ENCODE peak calls at places on chromosome 3, in eight cellular contexts. One of them, this sample, is unnamed.

GRCh38 chr3:72960812-72961518 is 35.6 kb upstream of the PPP4R2 start:
- DNase-seq in fibroblast of mammary gland: peak; percentile 75
- DNase-seq in retinal pigment epithelial cell: peak; percentile 75
- DNase-seq in GM12878: no peak
- DNase-seq in adrenal gland: peak; percentile 86
- DNase-seq in astrocyte of the spinal cord: no peak
- DNase-seq in GM12865: peak; percentile 63
- DNase-seq in dorsolateral prefrontal cortex: no peak
- DNase-seq in this sample: no peak

GRCh38 chr3:104460477-104461406 is 906.0 kb upstream of the ALCAM start:
- DNase-seq in astrocyte of the spinal cord: peak; percentile 83
- DNase-seq in dorsolateral prefrontal cortex: no peak
- DNase-seq in retinal pigment epithelial cell: peak; percentile 34
- DNase-seq in fibroblast of mammary gland: peak; percentile 30
- DNase-seq in GM12865: peak; percentile 13
- DNase-seq in adrenal gland: no peak
- DNase-seq in GM12878: peak; percentile 8
- DNase-seq in this sample: no peak

GRCh38 chr3:196179380-196180308 is 31.6 kb downstream of the ZDHHC19 start:
- DNase-seq in retinal pigment epithelial cell: peak; percentile 56
- DNase-seq in adrenal gland: no peak
- DNase-seq in dorsolateral prefrontal cortex: peak; percentile 91
- DNase-seq in fibroblast of mammary gland: peak; percentile 70
- DNase-seq in GM12878: peak; percentile 98
- DNase-seq in GM12865: peak; percentile 97
- DNase-seq in astrocyte of the spinal cord: peak; percentile 61
- DNase-seq in this sample: peak; percentile 84

GRCh38 chr3:19947549-19948071 is 713 bp downstream of the RAB5A start:
- DNase-seq in dorsolateral prefrontal cortex: peak; percentile 25
- DNase-seq in GM12878: no peak
- DNase-seq in fibroblast of mammary gland: peak; percentile 65
- DNase-seq in astrocyte of the spinal cord: peak; percentile 48
- DNase-seq in retinal pigment epithelial cell: no peak
- DNase-seq in GM12865: peak; percentile 52
- DNase-seq in adrenal gland: peak; percentile 78
- DNase-seq in this sample: peak; percentile 34

GRCh38 chr3:81744366-81744765 is 17.1 kb downstream of the GBE1 start:
- DNase-seq in GM12865: no peak
- DNase-seq in dorsolateral prefrontal cortex: no peak
- DNase-seq in astrocyte of the spinal cord: peak; percentile 90
- DNase-seq in adrenal gland: no peak
- DNase-seq in retinal pigment epithelial cell: peak; percentile 73
- DNase-seq in fibroblast of mammary gland: peak; percentile 97
- DNase-seq in GM12878: no peak
- DNase-seq in this sample: no peak

GRCh38 chr3:110248666-110249065 is 823.0 kb upstream of the NECTIN3 start:
- DNase-seq in astrocyte of the spinal cord: peak; percentile 26
- DNase-seq in fibroblast of mammary gland: peak; percentile 10
- DNase-seq in dorsolateral prefrontal cortex: no peak
- DNase-seq in GM12878: no peak
- DNase-seq in adrenal gland: no peak
- DNase-seq in GM12865: no peak
- DNase-seq in retinal pigment epithelial cell: no peak
- DNase-seq in this sample: no peak

GRCh38 chr3:13194285-13195209 is 121.3 kb upstream of the IQSEC1 start:
- DNase-seq in adrenal gland: no peak
- DNase-seq in GM12865: no peak
- DNase-seq in astrocyte of the spinal cord: no peak
- DNase-seq in dorsolateral prefrontal cortex: no peak
- DNase-seq in retinal pigment epithelial cell: no peak
- DNase-seq in GM12878: no peak
- DNase-seq in fibroblast of mammary gland: no peak
- DNase-seq in this sample: no peak

GRCh38 chr3:59939826-59940426 is 890.1 kb upstream of the CFAP20DC start:
- DNase-seq in GM12865: no peak
- DNase-seq in retinal pigment epithelial cell: no peak
- DNase-seq in GM12878: no peak
- DNase-seq in fibroblast of mammary gland: no peak
- DNase-seq in adrenal gland: no peak
- DNase-seq in astrocyte of the spinal cord: no peak
- DNase-seq in dorsolateral prefrontal cortex: no peak
- DNase-seq in this sample: no peak

GRCh38 chr3:83738202-83738601 is 1220.6 kb upstream of the CADM2 start:
- DNase-seq in astrocyte of the spinal cord: no peak
- DNase-seq in dorsolateral prefrontal cortex: no peak
- DNase-seq in GM12865: no peak
- DNase-seq in GM12878: no peak
- DNase-seq in retinal pigment epithelial cell: no peak
- DNase-seq in adrenal gland: no peak
- DNase-seq in fibroblast of mammary gland: no peak
- DNase-seq in this sample: no peak

DNA sequence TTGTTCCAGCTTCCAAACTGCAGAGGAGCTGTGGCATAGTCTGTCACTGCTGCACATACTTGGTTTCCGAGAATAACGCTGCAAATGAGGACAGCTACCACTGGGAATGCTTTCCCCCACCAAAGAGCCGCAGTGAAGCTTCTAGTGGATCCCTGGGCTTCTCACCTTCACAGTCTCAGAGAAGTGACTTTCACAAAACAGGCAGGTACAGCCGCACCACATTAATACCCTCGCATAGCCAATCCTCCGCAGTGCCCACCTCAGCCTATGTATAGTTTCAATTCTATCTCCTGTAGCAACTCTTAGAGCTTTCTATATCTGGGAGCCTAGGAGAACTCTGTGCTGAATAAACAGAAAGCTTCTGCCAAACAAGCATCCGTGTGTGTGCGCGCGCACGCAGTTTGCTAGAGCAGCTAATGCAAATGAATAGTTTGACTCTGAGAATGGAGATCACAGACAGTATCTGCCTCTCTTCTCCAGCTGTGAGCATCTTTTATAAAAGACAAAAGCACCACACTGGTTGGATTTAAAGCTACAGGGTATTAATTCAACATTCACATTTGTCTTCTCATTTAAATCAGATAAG is 81.9 kb upstream of the PLXND1 start:
- DNase-seq in dorsolateral prefrontal cortex: peak; percentile 84
- DNase-seq in GM12878: no peak
- DNase-seq in adrenal gland: peak; percentile 89
- DNase-seq in fibroblast of mammary gland: peak; percentile 49
- DNase-seq in retinal pigment epithelial cell: no peak
- DNase-seq in GM12865: no peak
- DNase-seq in astrocyte of the spinal cord: peak; percentile 70
- DNase-seq in this sample: no peak
- TF ChIP-seq CTCF in dorsolateral prefrontal cortex: no peak
- TF ChIP-seq CTCF in GM12878: no peak
- TF ChIP-seq CTCF in adrenal gland: no peak
- TF ChIP-seq CTCF in fibroblast of mammary gland: no peak
- TF ChIP-seq CTCF in retinal pigment epithelial cell: no peak
- TF ChIP-seq CTCF in GM12865: no peak
- TF ChIP-seq CTCF in astrocyte of the spinal cord: no peak
- TF ChIP-seq CTCF in this sample: no peak

GRCh38 chr3:84755860-84756259 is 202.9 kb upstream of the CADM2 start:
- DNase-seq in fibroblast of mammary gland: no peak
- DNase-seq in dorsolateral prefrontal cortex: no peak
- DNase-seq in adrenal gland: no peak
- DNase-seq in retinal pigment epithelial cell: no peak
- DNase-seq in GM12865: no peak
- DNase-seq in GM12878: no peak
- DNase-seq in astrocyte of the spinal cord: no peak
- DNase-seq in this sample: no peak
- TF ChIP-seq CTCF in fibroblast of mammary gland: no peak
- TF ChIP-seq CTCF in dorsolateral prefrontal cortex: no peak
- TF ChIP-seq CTCF in adrenal gland: no peak
- TF ChIP-seq CTCF in retinal pigment epithelial cell: no peak
- TF ChIP-seq CTCF in GM12865: no peak
- TF ChIP-seq CTCF in GM12878: no peak
- TF ChIP-seq CTCF in astrocyte of the spinal cord: no peak
- TF ChIP-seq CTCF in this sample: no peak

DNA sequence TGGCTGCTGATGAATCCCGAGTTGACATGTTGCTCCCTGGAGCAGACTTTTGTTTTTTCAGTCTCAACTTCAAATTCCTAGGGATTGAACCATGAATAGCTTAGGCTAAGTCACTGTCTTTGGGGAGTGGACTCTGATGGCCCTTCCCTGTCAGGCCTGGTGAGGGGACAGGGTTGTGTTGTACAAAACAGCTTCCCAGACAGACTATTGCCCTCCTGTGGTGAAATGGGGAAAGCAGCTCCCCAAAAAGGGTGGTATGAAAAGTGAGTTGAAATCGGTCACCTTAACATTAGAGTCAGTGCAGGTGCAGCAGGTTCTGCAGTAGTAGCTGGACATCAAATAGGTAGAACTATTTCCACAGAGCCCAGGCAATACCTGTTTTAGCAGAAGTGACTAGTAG is 775.6 kb downstream of the ROBO2 start:
- DNase-seq in GM12878: no peak
- DNase-seq in GM12865: no peak
- DNase-seq in retinal pigment epithelial cell: no peak
- DNase-seq in dorsolateral prefrontal cortex: no peak
- DNase-seq in astrocyte of the spinal cord: no peak
- DNase-seq in fibroblast of mammary gland: no peak
- DNase-seq in adrenal gland: no peak
- DNase-seq in this sample: no peak
- TF ChIP-seq CTCF in GM12878: no peak
- TF ChIP-seq CTCF in GM12865: no peak
- TF ChIP-seq CTCF in retinal pigment epithelial cell: peak; percentile 53
- TF ChIP-seq CTCF in dorsolateral prefrontal cortex: no peak
- TF ChIP-seq CTCF in astrocyte of the spinal cord: peak; percentile 21
- TF ChIP-seq CTCF in fibroblast of mammary gland: peak; percentile 4
- TF ChIP-seq CTCF in adrenal gland: no peak
- TF ChIP-seq CTCF in this sample: peak; percentile 10

GRCh38 chr3:141077631-141078030 is 26.5 kb downstream of the SPSB4 start:
- DNase-seq in fibroblast of mammary gland: no peak
- DNase-seq in GM12878: no peak
- DNase-seq in GM12865: no peak
- DNase-seq in dorsolateral prefrontal cortex: no peak
- DNase-seq in astrocyte of the spinal cord: no peak
- DNase-seq in adrenal gland: no peak
- DNase-seq in retinal pigment epithelial cell: no peak
- DNase-seq in this sample: no peak
- TF ChIP-seq CTCF in fibroblast of mammary gland: no peak
- TF ChIP-seq CTCF in GM12878: no peak
- TF ChIP-seq CTCF in GM12865: no peak
- TF ChIP-seq CTCF in dorsolateral prefrontal cortex: no peak
- TF ChIP-seq CTCF in astrocyte of the spinal cord: no peak
- TF ChIP-seq CTCF in adrenal gland: no peak
- TF ChIP-seq CTCF in retinal pigment epithelial cell: no peak
- TF ChIP-seq CTCF in this sample: no peak

DNA sequence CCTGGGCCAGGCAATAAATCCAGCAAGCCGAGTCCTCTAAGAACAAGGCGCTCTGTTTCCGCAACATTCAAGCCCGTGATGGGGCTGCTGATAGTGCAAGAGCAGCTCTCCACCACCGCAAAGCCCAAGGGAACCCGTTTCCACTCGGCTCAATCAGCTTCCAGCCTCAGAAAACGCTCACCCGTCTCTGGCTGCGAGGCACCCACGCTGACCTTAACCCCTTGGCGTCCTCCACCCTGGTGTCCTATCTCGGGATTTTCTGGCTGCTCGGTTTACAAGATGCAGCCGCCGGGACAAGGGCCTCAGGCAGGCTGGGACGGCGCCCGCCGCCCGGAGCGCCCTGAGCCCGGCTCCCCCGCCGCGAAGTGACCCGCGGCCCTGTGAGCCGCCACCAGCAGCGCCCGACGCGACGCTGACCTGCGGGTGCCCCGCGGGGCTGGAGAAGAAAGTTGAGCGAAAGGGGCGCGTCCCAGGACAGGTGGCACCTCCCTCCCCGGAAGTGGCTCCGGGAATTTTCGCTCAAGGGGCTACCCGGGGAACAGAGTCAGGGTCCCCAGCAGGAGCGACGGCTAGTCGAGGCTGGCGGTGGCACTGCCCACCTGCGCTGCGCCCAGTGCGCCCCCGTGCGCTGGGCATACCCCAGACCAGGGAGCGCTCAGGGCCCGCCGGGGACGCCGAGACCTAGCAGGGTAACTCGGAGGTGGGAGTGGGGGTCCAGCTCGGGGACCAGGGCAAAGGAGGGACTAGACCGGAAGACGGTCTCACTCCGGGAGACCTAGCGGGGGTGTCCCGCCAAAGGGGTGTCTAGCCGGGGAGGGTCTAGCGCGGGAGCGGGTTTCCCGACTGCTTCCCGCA is 18.1 kb downstream of the SPATA12 start:
- DNase-seq in GM12865: peak; percentile 41
- DNase-seq in adrenal gland: peak; percentile 84
- DNase-seq in astrocyte of the spinal cord: peak; percentile 41
- DNase-seq in GM12878: no peak
- DNase-seq in fibroblast of mammary gland: peak; percentile 82
- DNase-seq in retinal pigment epithelial cell: no peak
- DNase-seq in dorsolateral prefrontal cortex: no peak
- DNase-seq in this sample: peak; percentile 44
- TF ChIP-seq CTCF in GM12865: no peak
- TF ChIP-seq CTCF in adrenal gland: no peak
- TF ChIP-seq CTCF in astrocyte of the spinal cord: peak; percentile 17
- TF ChIP-seq CTCF in GM12878: peak; percentile 28
- TF ChIP-seq CTCF in fibroblast of mammary gland: no peak
- TF ChIP-seq CTCF in retinal pigment epithelial cell: peak; percentile 38
- TF ChIP-seq CTCF in dorsolateral prefrontal cortex: peak; percentile 28
- TF ChIP-seq CTCF in this sample: peak; percentile 50

GRCh38 chr3:31265646-31266423 is 266.9 kb upstream of the STT3B start:
- DNase-seq in fibroblast of mammary gland: no peak
- DNase-seq in GM12865: no peak
- DNase-seq in GM12878: no peak
- DNase-seq in astrocyte of the spinal cord: no peak
- DNase-seq in dorsolateral prefrontal cortex: no peak
- DNase-seq in retinal pigment epithelial cell: no peak
- DNase-seq in adrenal gland: no peak
- DNase-seq in this sample: no peak

GRCh38 chr3:31274406-31275024 is 258.2 kb upstream of the STT3B start:
- DNase-seq in GM12878: no peak
- DNase-seq in astrocyte of the spinal cord: peak; percentile 30
- DNase-seq in fibroblast of mammary gland: no peak
- DNase-seq in adrenal gland: no peak
- DNase-seq in dorsolateral prefrontal cortex: no peak
- DNase-seq in GM12865: no peak
- DNase-seq in retinal pigment epithelial cell: no peak
- DNase-seq in this sample: no peak

GRCh38 chr3:31275038-31275562 is 257.6 kb upstream of the STT3B start:
- DNase-seq in GM12865: no peak
- DNase-seq in fibroblast of mammary gland: peak; percentile 77
- DNase-seq in astrocyte of the spinal cord: peak; percentile 72
- DNase-seq in GM12878: no peak
- DNase-seq in adrenal gland: peak; percentile 78
- DNase-seq in retinal pigment epithelial cell: peak; percentile 60
- DNase-seq in dorsolateral prefrontal cortex: no peak
- DNase-seq in this sample: no peak

GRCh38 chr3:31268868-31269267 is 263.9 kb upstream of the STT3B start:
- DNase-seq in GM12865: no peak
- DNase-seq in adrenal gland: no peak
- DNase-seq in astrocyte of the spinal cord: no peak
- DNase-seq in fibroblast of mammary gland: no peak
- DNase-seq in retinal pigment epithelial cell: no peak
- DNase-seq in GM12878: no peak
- DNase-seq in dorsolateral prefrontal cortex: no peak
- DNase-seq in this sample: no peak

DNA sequence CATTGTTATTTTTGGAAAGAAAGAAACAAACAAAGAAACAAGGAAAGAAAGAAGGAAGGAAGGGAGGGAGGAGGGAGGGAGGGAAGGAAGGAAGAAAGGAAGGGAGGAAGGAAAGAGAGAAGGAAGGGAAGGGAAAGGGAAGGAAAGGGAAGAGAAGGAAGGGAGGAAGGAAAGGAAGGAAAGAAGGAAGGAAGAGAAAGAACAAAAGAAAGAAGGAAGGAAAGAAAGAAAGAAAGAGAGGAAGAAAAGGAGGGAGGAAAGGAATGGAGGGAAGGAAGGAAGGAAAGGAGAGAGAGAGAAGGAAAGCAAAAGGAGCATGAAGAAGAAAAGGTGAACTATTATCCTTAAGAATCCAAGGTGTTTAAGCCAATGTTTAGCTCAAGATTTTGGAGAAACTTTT is 262.7 kb upstream of the STT3B start:
- DNase-seq in GM12878: no peak
- DNase-seq in adrenal gland: no peak
- DNase-seq in fibroblast of mammary gland: no peak
- DNase-seq in astrocyte of the spinal cord: no peak
- DNase-seq in dorsolateral prefrontal cortex: no peak
- DNase-seq in retinal pigment epithelial cell: no peak
- DNase-seq in GM12865: no peak
- DNase-seq in this sample: no peak
- TF ChIP-seq CTCF in GM12878: no peak
- TF ChIP-seq CTCF in adrenal gland: no peak
- TF ChIP-seq CTCF in fibroblast of mammary gland: no peak
- TF ChIP-seq CTCF in astrocyte of the spinal cord: no peak
- TF ChIP-seq CTCF in dorsolateral prefrontal cortex: no peak
- TF ChIP-seq CTCF in retinal pigment epithelial cell: no peak
- TF ChIP-seq CTCF in GM12865: no peak
- TF ChIP-seq CTCF in this sample: no peak

This sample was measured in GM10248.